ENCODE peak calls at places on chromosomes 2 and 18, in five cellular contexts. O, Z, J, Q and U are unnamed samples.

GRCh38 chr2:239323473-239323872 is 77.3 kb downstream of the HDAC4 start:
- DNase-seq in O (peak), Z (no peak), J (no peak), Q (no peak), U (no peak)

GRCh38 chr2:201971516-201972228 is 62.0 kb upstream of the FZD7 start:
- DNase-seq in O (no peak), Z (no peak), J (no peak), Q (no peak), U (no peak)

GRCh38 chr2:14633451-14634211 is 1.1 kb downstream of the LRATD1 start:
- DNase-seq in O (peak), Z (no peak), J (no peak), Q (peak), U (no peak)

GRCh38 chr18:27004056-27004829 is 138.7 kb upstream of the AQP4 start:
- DNase-seq in O (peak), Z (no peak), J (no peak), Q (no peak), U (no peak)

GRCh38 chr2:199911052-199911876 is at the start of gene C2orf69:
- DNase-seq in O (peak), Z (peak), J (peak), Q (peak), U (peak)

GRCh38 chr18:32349728-32350395 is 120.8 kb downstream of the GAREM1 start:
- DNase-seq in O (no peak), Z (peak), J (peak), Q (no peak), U (peak)

GRCh38 chr18:67916142-67916541 is 399.6 kb upstream of the DSEL start:
- DNase-seq in O (no peak), Z (no peak), J (no peak), Q (no peak), U (no peak)

GRCh38 chr18:63779386-63779785 is 4.2 kb downstream of the SERPINB7 start:
- DNase-seq in O (no peak), Z (no peak), J (no peak), Q (no peak), U (no peak)

GRCh38 chr2:72096181-72096580 is 51.5 kb downstream of the CYP26B1 start:
- DNase-seq in O (no peak), Z (no peak), J (no peak), Q (no peak), U (no peak)

GRCh38 chr18:26911840-26912239 is 46.3 kb upstream of the AQP4 start:
- DNase-seq in O (no peak), Z (no peak), J (no peak), Q (no peak), U (no peak)

GRCh38 chr2:52976132-52976949 is 791.3 kb upstream of the CHAC2 start:
- DNase-seq in O (no peak), Z (peak), J (no peak), Q (no peak), U (no peak)

GRCh38 chr2:177604291-177605065 is 211.9 kb downstream of the AGPS start:
- DNase-seq in O (peak), Z (peak), J (no peak), Q (no peak), U (no peak)

GRCh38 chr2:73893764-73894474 is 1.1 kb downstream of the ACTG2 start:
- DNase-seq in O (no peak), Z (no peak), J (no peak), Q (no peak), U (no peak)

GRCh38 chr18:12934454-12935071 is 13.2 kb upstream of the SEH1L start:
- DNase-seq in O (peak), Z (peak), J (peak), Q (peak), U (peak)

GRCh38 chr2:83969085-83969484 is 490.0 kb downstream of the SUCLG1 start:
- DNase-seq in O (no peak), Z (no peak), J (no peak), Q (no peak), U (no peak)

GRCh38 chr18:75211002-75211621 is 515 bp downstream of the TSHZ1 start:
- DNase-seq in O (no peak), Z (no peak), J (no peak), Q (no peak), U (no peak)

DNA sequence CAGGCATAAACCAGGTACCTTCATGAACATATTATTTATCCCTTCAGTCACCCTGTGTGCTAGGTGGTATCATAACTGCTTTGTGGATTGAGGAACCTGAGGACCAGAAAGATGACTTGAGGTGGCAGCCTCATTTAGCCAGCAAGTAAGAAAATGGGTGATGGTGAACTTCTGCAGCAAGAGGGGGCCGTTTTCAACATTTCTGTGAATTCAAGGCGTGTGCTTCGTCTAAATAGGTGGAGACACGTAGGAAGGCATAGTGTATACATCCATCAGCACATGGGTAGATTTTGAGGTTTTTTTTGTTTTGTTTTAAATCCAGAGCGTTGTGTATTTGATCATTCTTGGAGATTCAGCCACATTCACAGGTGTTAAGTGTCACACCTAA is 118.7 kb downstream of the SPTBN1 start:
- DNase-seq in O (no peak), Z (no peak), J (no peak), Q (no peak), U (no peak)
- TF ChIP-seq CTCF in O (no peak), Z (no peak), J (no peak), Q (no peak), U (no peak)

DNA sequence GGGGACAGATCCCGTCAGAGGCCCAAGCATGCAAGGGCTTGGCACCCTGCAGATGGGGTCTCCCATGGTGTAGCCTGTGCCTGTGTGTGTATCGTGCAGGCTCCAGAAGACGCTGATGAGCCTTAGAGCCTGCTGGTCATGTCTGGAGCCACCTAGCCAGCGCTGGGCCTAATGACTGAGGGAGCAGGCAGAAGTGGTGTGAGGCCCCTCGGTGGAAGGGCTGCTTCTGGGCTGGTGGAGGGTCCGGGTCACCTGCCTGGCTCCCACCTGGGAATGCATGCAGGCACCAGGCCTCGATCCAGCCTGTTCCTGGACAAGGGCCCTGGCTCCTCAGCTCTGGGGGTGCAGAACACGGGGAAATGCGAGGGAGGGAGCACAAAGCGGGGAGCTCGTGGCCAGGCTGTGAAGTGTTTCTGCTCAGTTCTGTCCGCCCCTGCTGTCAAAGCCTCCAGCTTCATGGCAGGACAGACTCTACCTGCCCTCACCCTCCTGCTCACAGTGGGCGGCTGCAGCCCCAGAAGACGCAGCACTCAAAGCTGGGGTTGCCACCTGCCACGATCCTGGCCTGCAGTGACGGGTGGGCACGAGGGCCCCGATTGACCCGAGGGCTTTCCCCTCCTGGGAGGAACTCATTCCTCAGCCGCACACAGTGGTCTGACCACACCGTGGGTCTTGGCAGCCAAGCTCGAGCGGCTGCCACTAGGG is 47.3 kb downstream of the HS6ST1 start:
- DNase-seq in O (no peak), Z (no peak), J (no peak), Q (no peak), U (no peak)
- H3K27ac ChIP-seq in O (no peak), Z (no peak), J (no peak), Q (no peak), U (no peak)

GRCh38 chr2:102355526-102356380 is at the start of gene IL18R1:
- DNase-seq in O (peak), Z (peak), J (peak), Q (peak), U (peak)
- TF ChIP-seq CTCF in O (peak), Z (peak), J (peak), Q (peak), U (peak)

DNA sequence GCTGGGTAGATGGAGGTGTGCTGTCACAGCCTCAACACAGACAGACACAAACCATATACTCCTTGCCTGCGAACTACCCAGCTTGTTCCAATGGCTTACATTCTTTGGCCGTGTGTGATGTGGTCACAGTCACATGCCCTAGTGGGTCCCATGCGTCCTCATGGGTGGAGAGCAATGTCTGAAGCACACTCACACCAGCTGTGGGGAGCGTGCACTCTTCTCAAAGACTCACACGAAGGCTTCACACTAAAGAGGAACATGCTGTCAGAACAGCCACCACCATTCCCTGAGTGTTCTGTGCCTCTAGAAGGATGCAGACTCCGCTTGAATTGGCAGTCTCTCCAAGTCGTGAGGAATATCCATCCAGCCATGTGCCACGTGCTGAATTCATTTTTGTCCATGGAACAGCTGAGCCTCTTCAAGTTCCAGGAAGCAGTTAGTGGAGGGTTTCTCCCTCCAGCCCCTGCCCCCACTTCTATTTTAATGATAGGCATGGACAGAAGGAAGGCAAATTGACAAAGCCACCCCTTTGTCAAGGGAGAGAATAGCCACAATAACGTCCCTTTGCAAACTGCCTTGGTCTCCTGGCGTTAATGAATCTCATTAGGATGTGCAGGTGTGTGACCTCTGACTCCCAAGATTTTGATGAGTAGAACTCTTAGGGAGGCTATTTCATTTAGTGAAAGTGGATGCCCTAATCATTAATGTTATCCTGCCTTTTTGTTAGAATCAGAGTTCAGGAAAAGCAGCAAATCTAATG is 464.3 kb upstream of the ID2 start:
- DNase-seq in O (no peak), Z (no peak), J (no peak), Q (no peak), U (no peak)
- H3K27ac ChIP-seq in O (no peak), Z (no peak), J (no peak), Q (no peak), U (no peak)

DNA sequence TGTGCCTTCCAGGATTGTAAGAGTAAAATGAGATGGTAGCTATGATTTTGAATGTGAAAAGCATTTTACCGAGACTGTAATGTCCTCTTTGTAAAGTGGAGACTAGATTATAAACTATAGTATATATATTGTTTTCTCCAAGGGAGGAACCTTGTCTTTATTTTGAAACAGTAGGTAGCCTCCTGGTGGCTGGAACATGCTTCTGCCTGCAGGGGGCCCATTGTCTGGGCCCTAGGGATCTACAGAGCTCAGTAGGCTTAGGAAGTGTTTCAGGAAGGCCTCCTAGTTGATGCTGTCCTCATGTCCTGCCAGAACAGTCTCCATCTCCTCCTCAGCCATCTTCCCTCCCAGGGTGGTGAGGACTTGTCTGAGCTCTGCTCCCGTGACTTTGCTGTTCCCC is 3.0 kb downstream of the PIKFYVE start:
- DNase-seq in O (no peak), Z (no peak), J (no peak), Q (no peak), U (no peak)
- TF ChIP-seq CTCF in O (peak), Z (no peak), J (no peak), Q (no peak), U (no peak)

DNA sequence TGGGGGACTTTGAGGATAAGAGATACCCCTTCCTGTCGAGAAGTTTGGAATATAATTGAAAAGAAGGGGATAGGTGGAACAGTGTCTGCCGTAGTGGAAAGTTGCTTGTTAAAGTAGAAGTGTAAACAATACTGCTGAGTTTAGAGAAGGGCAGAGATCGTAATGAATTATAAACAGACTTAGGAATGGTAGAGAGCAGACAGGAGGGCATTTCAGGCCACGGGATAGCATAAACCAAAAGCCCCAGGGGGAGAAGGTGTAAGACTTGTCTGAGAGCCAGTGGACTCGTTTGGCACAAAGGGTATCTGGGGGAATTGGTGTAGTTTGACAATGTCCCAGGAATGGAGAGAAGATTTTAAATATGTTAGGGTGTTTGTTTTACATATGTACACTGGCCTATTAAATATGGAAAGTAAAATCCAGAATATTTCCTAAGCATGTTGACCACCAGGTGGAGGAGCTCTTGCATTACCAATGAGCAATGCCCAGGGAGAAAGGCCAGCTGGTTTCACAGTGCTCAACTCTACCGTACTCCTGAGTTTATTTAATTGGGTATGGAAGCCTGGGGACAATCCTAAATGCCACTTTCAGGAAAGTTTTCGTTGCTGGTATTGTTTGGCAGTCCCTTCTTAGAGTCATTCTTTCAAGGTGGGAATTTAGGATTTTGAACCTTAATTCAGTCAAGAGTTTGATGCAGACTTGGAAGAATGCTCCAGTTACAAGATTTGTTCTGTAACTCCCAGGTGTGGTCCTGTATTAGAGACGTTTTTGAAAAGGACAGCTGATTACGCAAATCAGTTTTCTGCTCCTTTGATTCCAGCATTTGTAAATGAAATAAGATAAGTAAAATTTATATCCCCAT is 7.5 kb downstream of the COPS8 start:
- DNase-seq in O (peak), Z (no peak), J (no peak), Q (no peak), U (no peak)
- H3K27ac ChIP-seq in O (no peak), Z (no peak), J (no peak), Q (peak), U (peak)

GRCh38 chr2:274503-274902 is 9.8 kb downstream of the ACP1 start:
- DNase-seq in O (no peak), Z (no peak), J (no peak), Q (no peak), U (no peak)
- TF ChIP-seq CTCF in O (no peak), Z (no peak), J (no peak), Q (no peak), U (no peak)

GRCh38 chr2:216505133-216506106 is 6.8 kb downstream of the RPL37A start:
- DNase-seq in O (no peak), Z (no peak), J (no peak), Q (no peak), U (no peak)
- H3K27ac ChIP-seq in O (no peak), Z (no peak), J (no peak), Q (no peak), U (no peak)